ENCODE peak calls at places on chromosomes 13 and 19, in four cellular contexts. O is K562, A is HepG2, Y is GM12878. R is an unnamed sample.
A peak's percentile ranks its signal among the peaks of the same experiment; 100 is the strongest.

GRCh38 chr19:32677657-32678056 is 2.0 kb downstream of the RGS9BP start:
- DNase-seq in O (no peak), A (no peak), Y (no peak), R (no peak)

GRCh38 chr19:18650468-18651001 is 13.7 kb downstream of the KLHL26 start:
- DNase-seq in O (peak; percentile 27), A (no peak), Y (no peak), R (no peak)

GRCh38 chr19:41844601-41845000 is at the start of gene LYPD4:
- DNase-seq in O (no peak), A (no peak), Y (no peak), R (no peak)

GRCh38 chr19:18377026-18377425 is 8.9 kb upstream of the GDF15 start:
- DNase-seq in O (no peak), A (no peak), Y (no peak), R (no peak)

GRCh38 chr13:111267784-111268183 is 52.7 kb upstream of the TEX29 start:
- DNase-seq in O (no peak), A (no peak), Y (no peak), R (no peak)

GRCh38 chr19:49803529-49803856 is 9.6 kb downstream of the FUZ start:
- DNase-seq in O (no peak), A (no peak), Y (no peak), R (no peak)

GRCh38 chr19:40576585-40577451 is at the start of gene SHKBP1:
- DNase-seq in O (peak; percentile 97), A (peak; percentile 84), Y (peak; percentile 86), R (peak; percentile 97)

GRCh38 chr19:41707502-41707812 is 969 bp upstream of the CEACAM5 start:
- DNase-seq in O (peak; percentile 11), A (no peak), Y (no peak), R (no peak)

GRCh38 chr13:99415014-99415650 is 86.1 kb upstream of the TM9SF2 start:
- DNase-seq in O (no peak), A (no peak), Y (no peak), R (no peak)

GRCh38 chr13:113545455-113545930 is 39.1 kb upstream of the TFDP1 start:
- DNase-seq in O (no peak), A (no peak), Y (no peak), R (no peak)

GRCh38 chr13:95023405-95023804 is 277.8 kb downstream of the ABCC4 start:
- DNase-seq in O (no peak), A (no peak), Y (no peak), R (no peak)

GRCh38 chr13:20035130-20035529 is 76.6 kb downstream of the ZMYM2 start:
- DNase-seq in O (peak; percentile 19), A (no peak), Y (no peak), R (no peak)

GRCh38 chr13:65309906-65310305 is 1920.2 kb downstream of the PCDH9 start:
- DNase-seq in O (no peak), A (no peak), Y (no peak), R (no peak)

GRCh38 chr19:33689138-33689746 is 67.5 kb downstream of the CHST8 start:
- DNase-seq in O (no peak), A (no peak), Y (no peak), R (no peak)

GRCh38 chr13:112562786-112563383 is 25.1 kb downstream of the TUBGCP3 start:
- DNase-seq in O (no peak), A (no peak), Y (no peak), R (no peak)

GRCh38 chr13:23321534-23322241 is 111.8 kb downstream of the SACS start:
- DNase-seq in O (peak; percentile 6), A (peak; percentile 11), Y (peak; percentile 35), R (no peak)

GRCh38 chr13:46071590-46072249 is 19.2 kb upstream of the ZC3H13 start:
- DNase-seq in O (peak; percentile 38), A (peak; percentile 43), Y (peak; percentile 70), R (no peak)

GRCh38 chr19:19817357-19817756 is 4.2 kb downstream of the ZNF506 start:
- DNase-seq in O (no peak), A (no peak), Y (no peak), R (no peak)

GRCh38 chr19:13399746-13400145 is 106.5 kb downstream of the CACNA1A start:
- DNase-seq in O (peak; percentile 47), A (no peak), Y (no peak), R (no peak)

GRCh38 chr19:2733930-2734588 is 5.8 kb downstream of the SLC39A3 start:
- DNase-seq in O (no peak), A (no peak), Y (no peak), R (no peak)

GRCh38 chr13:40993119-40993518 is 26.0 kb downstream of the ELF1 start:
- DNase-seq in O (no peak), A (no peak), Y (no peak), R (no peak)

GRCh38 chr19:48741222-48741999 is 1.0 kb upstream of the RASIP1 start:
- DNase-seq in O (peak; percentile 89), A (no peak), Y (no peak), R (peak; percentile 97)
- TF ChIP-seq TAF1 in O (peak; percentile 17), A (no peak), Y (no peak), R (no peak)

DNA sequence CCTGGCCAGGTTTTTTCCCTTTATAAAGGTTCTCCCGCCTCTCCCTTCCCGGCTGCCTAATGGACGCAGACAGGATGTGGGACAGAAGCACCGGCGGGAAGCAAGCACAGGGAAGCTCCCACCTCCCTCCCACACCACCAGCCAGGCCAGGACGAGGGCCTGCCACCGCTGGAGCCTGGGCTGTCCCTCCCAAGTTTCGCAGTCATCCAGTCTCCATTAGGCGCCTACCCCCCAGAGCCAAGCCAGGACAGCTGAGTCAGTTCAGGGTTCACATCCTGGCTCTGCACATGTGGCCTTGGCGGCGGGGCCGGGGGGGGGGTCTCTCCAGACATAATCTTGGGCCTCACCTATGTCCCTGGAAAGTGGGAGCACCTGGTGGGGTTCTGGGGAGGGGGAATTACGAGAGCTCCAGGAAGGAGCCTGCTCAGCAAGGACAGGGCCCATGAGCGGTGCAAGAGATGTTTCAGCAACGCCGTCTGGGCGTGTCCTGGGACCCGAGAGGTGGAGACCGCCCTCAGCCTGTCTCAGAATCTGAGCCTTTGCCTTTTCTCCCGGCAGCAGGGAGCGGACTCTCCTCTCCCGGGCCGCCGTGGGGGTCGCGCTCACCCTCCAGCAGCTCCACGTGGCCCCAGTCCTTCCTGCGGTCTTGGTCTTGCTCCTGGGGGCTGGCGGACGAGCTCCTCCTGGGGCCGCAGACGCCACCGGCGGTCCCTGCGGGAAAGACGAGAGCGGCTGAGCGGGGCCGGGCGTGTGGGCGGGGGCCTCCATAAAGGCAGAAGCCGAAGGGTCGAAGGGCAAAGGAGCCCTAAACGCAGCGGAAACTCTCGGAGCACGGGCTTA is 889 bp downstream of the POLRMT start:
- DNase-seq in O (peak; percentile 82), A (peak; percentile 67), Y (no peak), R (peak; percentile 73)
- TF ChIP-seq RAD21 in O (no peak), A (no peak), Y (no peak), R (no peak)

GRCh38 chr19:4114181-4114580 is 9.7 kb downstream of the MAP2K2 start:
- DNase-seq in O (no peak), A (no peak), Y (no peak), R (no peak)
- TF ChIP-seq BRCA1 in O (no peak), A (no peak), Y (no peak), R (no peak)

GRCh38 chr19:38429055-38429810 is 3.2 kb upstream of the RASGRP4 start:
- DNase-seq in O (no peak), A (no peak), Y (no peak), R (no peak)
- TF ChIP-seq TAF1 in O (no peak), A (no peak), Y (no peak), R (no peak)

GRCh38 chr19:54366811-54367210 is 2.1 kb upstream of the LAIR1 start:
- DNase-seq in O (no peak), A (no peak), Y (no peak), R (no peak)

GRCh38 chr19:54364775-54365257 is at the start of gene LAIR1:
- DNase-seq in O (no peak), A (no peak), Y (no peak), R (no peak)

GRCh38 chr19:54373781-54374266 is 9.1 kb upstream of the LAIR1 start:
- DNase-seq in O (no peak), A (no peak), Y (no peak), R (no peak)

GRCh38 chr19:54369082-54369691 is 4.5 kb upstream of the LAIR1 start:
- DNase-seq in O (no peak), A (no peak), Y (no peak), R (no peak)
- TF ChIP-seq RAD21 in O (no peak), A (no peak), Y (no peak), R (no peak)

GRCh38 chr13:107299717-107300116 is 731.8 kb upstream of the ARGLU1 start:
- DNase-seq in O (no peak), A (no peak), Y (no peak), R (no peak)
- TF ChIP-seq BRCA1 in O (no peak), A (no peak), Y (no peak), R (no peak)

GRCh38 chr13:57123660-57124059 is 17.1 kb upstream of the PRR20A start:
- DNase-seq in O (no peak), A (no peak), Y (no peak), R (no peak)
- TF ChIP-seq TAF1 in O (no peak), A (no peak), Y (no peak), R (no peak)

GRCh38 chr19:10390652-10391286 is 10.4 kb upstream of the TYK2 start:
- DNase-seq in O (peak; percentile 87), A (peak; percentile 64), Y (no peak), R (no peak)
- TF ChIP-seq RAD21 in O (peak; percentile 71), A (peak; percentile 60), Y (peak; percentile 80), R (peak; percentile 80)

R was measured in H1.